ENCODE peak calls at places on chromosomes 5 and 9, in six cellular contexts. One of them, this sample, is unnamed.

GRCh38 chr5:51387854-51388320 is 4.6 kb downstream of the ISL1 start:
- DNase-seq in A549: no peak
- DNase-seq in HL-60: no peak
- DNase-seq in HepG2: no peak
- DNase-seq in K562: no peak
- DNase-seq in Panc1: no peak
- DNase-seq in this sample: peak

GRCh38 chr5:31626604-31627234 is 12.2 kb upstream of the PDZD2 start:
- DNase-seq in A549: no peak
- DNase-seq in HL-60: no peak
- DNase-seq in HepG2: no peak
- DNase-seq in K562: no peak
- DNase-seq in Panc1: no peak
- DNase-seq in this sample: no peak

GRCh38 chr9:133417541-133418461 is at the start of gene REXO4:
- DNase-seq in A549: peak
- DNase-seq in HL-60: peak
- DNase-seq in HepG2: peak
- DNase-seq in K562: peak
- DNase-seq in Panc1: no peak
- DNase-seq in this sample: peak

GRCh38 chr5:97528941-97529340 is 345.9 kb upstream of the RIOK2 start:
- DNase-seq in A549: no peak
- DNase-seq in HL-60: no peak
- DNase-seq in HepG2: no peak
- DNase-seq in K562: no peak
- DNase-seq in Panc1: no peak
- DNase-seq in this sample: no peak

GRCh38 chr5:94690778-94691177 is 72.3 kb downstream of the SLF1 start:
- DNase-seq in A549: no peak
- DNase-seq in HL-60: no peak
- DNase-seq in HepG2: no peak
- DNase-seq in K562: no peak
- DNase-seq in Panc1: no peak
- DNase-seq in this sample: no peak

GRCh38 chr5:133423618-133424282 is 188.6 kb downstream of the FSTL4 start:
- DNase-seq in A549: peak
- DNase-seq in HL-60: peak
- DNase-seq in HepG2: peak
- DNase-seq in K562: peak
- DNase-seq in Panc1: peak
- DNase-seq in this sample: peak

GRCh38 chr9:133347515-133347984 is 381 bp downstream of the MED22 start:
- DNase-seq in A549: no peak
- DNase-seq in HL-60: no peak
- DNase-seq in HepG2: no peak
- DNase-seq in K562: no peak
- DNase-seq in Panc1: no peak
- DNase-seq in this sample: peak

GRCh38 chr9:95014917-95015316 is 288.4 kb downstream of the AOPEP start:
- DNase-seq in A549: no peak
- DNase-seq in HL-60: no peak
- DNase-seq in HepG2: no peak
- DNase-seq in K562: no peak
- DNase-seq in Panc1: no peak
- DNase-seq in this sample: no peak

GRCh38 chr5:151202381-151203139 is 21.3 kb downstream of the CCDC69 start:
- DNase-seq in A549: no peak
- DNase-seq in HL-60: no peak
- DNase-seq in HepG2: no peak
- DNase-seq in K562: no peak
- DNase-seq in Panc1: peak
- DNase-seq in this sample: no peak

GRCh38 chr9:69454327-69454726 is 129.3 kb downstream of the ENTREP1 start:
- DNase-seq in A549: no peak
- DNase-seq in HL-60: peak
- DNase-seq in HepG2: no peak
- DNase-seq in K562: no peak
- DNase-seq in Panc1: no peak
- DNase-seq in this sample: no peak

GRCh38 chr5:79585129-79585528 is 27.1 kb upstream of the TENT2 start:
- DNase-seq in A549: no peak
- DNase-seq in HL-60: no peak
- DNase-seq in HepG2: no peak
- DNase-seq in K562: no peak
- DNase-seq in Panc1: no peak
- DNase-seq in this sample: no peak

GRCh38 chr9:113712053-113712452 is 164.1 kb upstream of the ZNF618 start:
- DNase-seq in A549: no peak
- DNase-seq in HL-60: no peak
- DNase-seq in HepG2: no peak
- DNase-seq in K562: no peak
- DNase-seq in Panc1: no peak
- DNase-seq in this sample: no peak

GRCh38 chr9:131432597-131433301 is 38.9 kb downstream of the PRRC2B start:
- DNase-seq in A549: no peak
- DNase-seq in HL-60: no peak
- DNase-seq in HepG2: no peak
- DNase-seq in K562: no peak
- DNase-seq in Panc1: no peak
- DNase-seq in this sample: no peak

GRCh38 chr5:165630211-165630866 is 2124.9 kb downstream of the MAT2B start:
- DNase-seq in A549: peak
- DNase-seq in HL-60: peak
- DNase-seq in HepG2: peak
- DNase-seq in K562: peak
- DNase-seq in Panc1: peak
- DNase-seq in this sample: peak

GRCh38 chr9:7976167-7976755 is 176.7 kb upstream of the DMAC1 start:
- DNase-seq in A549: no peak
- DNase-seq in HL-60: peak
- DNase-seq in HepG2: no peak
- DNase-seq in K562: no peak
- DNase-seq in Panc1: no peak
- DNase-seq in this sample: no peak

GRCh38 chr5:97525780-97526179 is 342.7 kb upstream of the RIOK2 start:
- DNase-seq in A549: no peak
- DNase-seq in HL-60: peak
- DNase-seq in HepG2: no peak
- DNase-seq in K562: no peak
- DNase-seq in Panc1: no peak
- DNase-seq in this sample: peak

GRCh38 chr5:68376931-68377330 is 161.4 kb downstream of the PIK3R1 start:
- DNase-seq in A549: no peak
- DNase-seq in HL-60: no peak
- DNase-seq in HepG2: no peak
- DNase-seq in K562: no peak
- DNase-seq in Panc1: no peak
- DNase-seq in this sample: no peak

GRCh38 chr5:57412010-57412409 is 70.6 kb downstream of the ACTBL2 start:
- DNase-seq in A549: no peak
- DNase-seq in HL-60: no peak
- DNase-seq in HepG2: no peak
- DNase-seq in K562: no peak
- DNase-seq in Panc1: no peak
- DNase-seq in this sample: no peak

GRCh38 chr9:119088002-119088401 is 281.2 kb downstream of the BRINP1 start:
- DNase-seq in A549: no peak
- DNase-seq in HL-60: no peak
- DNase-seq in HepG2: no peak
- DNase-seq in K562: no peak
- DNase-seq in Panc1: no peak
- DNase-seq in this sample: peak

GRCh38 chr9:105757496-105758251 is 63.3 kb downstream of the TMEM38B start:
- DNase-seq in A549: no peak
- DNase-seq in HL-60: no peak
- DNase-seq in HepG2: no peak
- DNase-seq in K562: no peak
- DNase-seq in Panc1: no peak
- DNase-seq in this sample: no peak

GRCh38 chr9:123353984-123354591 is 1.9 kb upstream of the CRB2 start:
- DNase-seq in A549: peak
- DNase-seq in HL-60: peak
- DNase-seq in HepG2: peak
- DNase-seq in K562: peak
- DNase-seq in Panc1: no peak
- DNase-seq in this sample: peak

GRCh38 chr9:978117-978830 is 1.8 kb downstream of the DMRT3 start:
- DNase-seq in A549: no peak
- DNase-seq in HL-60: no peak
- DNase-seq in HepG2: no peak
- DNase-seq in K562: no peak
- DNase-seq in Panc1: no peak
- DNase-seq in this sample: peak

GRCh38 chr5:150615141-150615699 is 25.2 kb upstream of the SYNPO start:
- DNase-seq in A549: no peak
- DNase-seq in HL-60: no peak
- DNase-seq in HepG2: no peak
- DNase-seq in K562: no peak
- DNase-seq in Panc1: no peak
- DNase-seq in this sample: no peak

GRCh38 chr5:163758283-163758711 is 252.9 kb downstream of the MAT2B start:
- DNase-seq in A549: no peak
- DNase-seq in HL-60: no peak
- DNase-seq in HepG2: no peak
- DNase-seq in K562: no peak
- DNase-seq in Panc1: no peak
- DNase-seq in this sample: no peak

GRCh38 chr5:157860898-157861894 is 2.3 kb upstream of the CLINT1 start:
- DNase-seq in A549: no peak
- DNase-seq in HL-60: no peak
- DNase-seq in HepG2: peak
- DNase-seq in K562: no peak
- DNase-seq in Panc1: no peak
- DNase-seq in this sample: no peak
- TF ChIP-seq REST in A549: no peak
- TF ChIP-seq REST in HL-60: no peak
- TF ChIP-seq REST in HepG2: no peak
- TF ChIP-seq REST in K562: no peak
- TF ChIP-seq REST in Panc1: no peak
- TF ChIP-seq REST in this sample: no peak

GRCh38 chr5:65101706-65102105 is 333.0 kb downstream of the CWC27 start:
- DNase-seq in A549: no peak
- DNase-seq in HL-60: no peak
- DNase-seq in HepG2: no peak
- DNase-seq in K562: no peak
- DNase-seq in Panc1: no peak
- DNase-seq in this sample: no peak
- TF ChIP-seq REST in A549: no peak
- TF ChIP-seq REST in HL-60: no peak
- TF ChIP-seq REST in HepG2: no peak
- TF ChIP-seq REST in K562: no peak
- TF ChIP-seq REST in Panc1: no peak
- TF ChIP-seq REST in this sample: no peak

GRCh38 chr9:108160039-108160438 is 670.5 kb upstream of the KLF4 start:
- DNase-seq in A549: no peak
- DNase-seq in HL-60: no peak
- DNase-seq in HepG2: no peak
- DNase-seq in K562: no peak
- DNase-seq in Panc1: no peak
- DNase-seq in this sample: no peak

GRCh38 chr9:108161520-108161919 is 672.0 kb upstream of the KLF4 start:
- DNase-seq in A549: no peak
- DNase-seq in HL-60: no peak
- DNase-seq in HepG2: peak
- DNase-seq in K562: no peak
- DNase-seq in Panc1: no peak
- DNase-seq in this sample: no peak

GRCh38 chr9:108160705-108161233 is 671.2 kb upstream of the KLF4 start:
- DNase-seq in A549: no peak
- DNase-seq in HL-60: no peak
- DNase-seq in HepG2: no peak
- DNase-seq in K562: no peak
- DNase-seq in Panc1: no peak
- DNase-seq in this sample: no peak

GRCh38 chr9:108153391-108153790 is 663.8 kb upstream of the KLF4 start:
- DNase-seq in A549: no peak
- DNase-seq in HL-60: no peak
- DNase-seq in HepG2: no peak
- DNase-seq in K562: no peak
- DNase-seq in Panc1: no peak
- DNase-seq in this sample: no peak

GRCh38 chr9:108156270-108156998 is 666.9 kb upstream of the KLF4 start:
- DNase-seq in A549: peak
- DNase-seq in HL-60: peak
- DNase-seq in HepG2: no peak
- DNase-seq in K562: peak
- DNase-seq in Panc1: no peak
- DNase-seq in this sample: no peak
- TF ChIP-seq REST in A549: no peak
- TF ChIP-seq REST in HL-60: no peak
- TF ChIP-seq REST in HepG2: no peak
- TF ChIP-seq REST in K562: no peak
- TF ChIP-seq REST in Panc1: no peak
- TF ChIP-seq REST in this sample: no peak

DNA sequence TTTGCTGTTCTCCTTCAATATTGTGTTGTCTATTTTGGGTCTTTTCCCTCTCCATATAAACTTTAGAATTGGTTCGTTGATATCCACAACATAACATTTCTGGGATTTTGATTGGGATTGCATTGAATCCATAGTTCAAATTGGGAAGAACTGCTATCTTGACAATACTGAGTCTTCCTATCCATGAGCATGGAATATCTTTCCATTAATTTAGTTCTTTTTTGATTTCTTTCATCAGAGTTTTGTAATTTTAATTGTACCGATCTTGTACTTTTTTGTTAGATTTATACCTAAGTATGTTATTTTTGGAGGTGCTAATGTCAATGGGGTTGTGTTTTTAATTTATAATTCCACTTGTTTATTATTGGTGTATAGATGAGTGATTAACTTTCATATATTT is 135.1 kb downstream of the NR3C1 start:
- DNase-seq in A549: no peak
- DNase-seq in HL-60: no peak
- DNase-seq in HepG2: no peak
- DNase-seq in K562: no peak
- DNase-seq in Panc1: no peak
- DNase-seq in this sample: no peak
- TF ChIP-seq REST in A549: no peak
- TF ChIP-seq REST in HL-60: no peak
- TF ChIP-seq REST in HepG2: no peak
- TF ChIP-seq REST in K562: no peak
- TF ChIP-seq REST in Panc1: no peak
- TF ChIP-seq REST in this sample: no peak

GRCh38 chr5:147539053-147539452 is 29.2 kb upstream of the DPYSL3 start:
- DNase-seq in A549: no peak
- DNase-seq in HL-60: no peak
- DNase-seq in HepG2: no peak
- DNase-seq in K562: no peak
- DNase-seq in Panc1: no peak
- DNase-seq in this sample: no peak

GRCh38 chr5:147534172-147534951 is 24.5 kb upstream of the DPYSL3 start:
- DNase-seq in A549: no peak
- DNase-seq in HL-60: no peak
- DNase-seq in HepG2: no peak
- DNase-seq in K562: no peak
- DNase-seq in Panc1: no peak
- DNase-seq in this sample: no peak

GRCh38 chr5:147538232-147538631 is 28.4 kb upstream of the DPYSL3 start:
- DNase-seq in A549: no peak
- DNase-seq in HL-60: no peak
- DNase-seq in HepG2: no peak
- DNase-seq in K562: no peak
- DNase-seq in Panc1: no peak
- DNase-seq in this sample: no peak
- TF ChIP-seq REST in A549: no peak
- TF ChIP-seq REST in HL-60: no peak
- TF ChIP-seq REST in HepG2: no peak
- TF ChIP-seq REST in K562: no peak
- TF ChIP-seq REST in Panc1: no peak
- TF ChIP-seq REST in this sample: no peak

GRCh38 chr9:93657331-93658111 is 81.1 kb downstream of the PHF2 start:
- DNase-seq in A549: no peak
- DNase-seq in HL-60: no peak
- DNase-seq in HepG2: no peak
- DNase-seq in K562: no peak
- DNase-seq in Panc1: no peak
- DNase-seq in this sample: no peak
- TF ChIP-seq REST in A549: no peak
- TF ChIP-seq REST in HL-60: no peak
- TF ChIP-seq REST in HepG2: no peak
- TF ChIP-seq REST in K562: no peak
- TF ChIP-seq REST in Panc1: no peak
- TF ChIP-seq REST in this sample: no peak

This sample was measured in GM23338.